ENCODE peak calls at places on chromosomes 2 and 18, in six cellular contexts. Z is lower lobe of right lung, O is astrocyte of the spinal cord, E is sigmoid colon, G is Peyer's patch, R is lower leg skin. H is an unnamed sample.

GRCh38 chr2:16546128-16546754 is 119.4 kb downstream of the CYRIA start:
- DNase-seq in Z (no peak), O (peak), E (no peak), G (no peak), R (no peak), H (peak)

GRCh38 chr2:118479020-118479419 is 368.4 kb downstream of the EN1 start:
- DNase-seq in Z (no peak), O (no peak), E (no peak), G (no peak), R (no peak), H (no peak)

GRCh38 chr2:208642125-208642779 is 235.7 kb downstream of the PTH2R start:
- DNase-seq in Z (no peak), O (no peak), E (no peak), G (no peak), R (no peak), H (no peak)

GRCh38 chr2:204550738-204551137 is 5.5 kb downstream of the PARD3B start:
- DNase-seq in Z (no peak), O (peak), E (no peak), G (no peak), R (no peak), H (no peak)

GRCh38 chr18:58205087-58205779 is 161.2 kb downstream of the NEDD4L start:
- DNase-seq in Z (no peak), O (peak), E (no peak), G (no peak), R (no peak), H (no peak)

GRCh38 chr2:61135510-61135909 is 26.5 kb upstream of the C2orf74 start:
- DNase-seq in Z (no peak), O (peak), E (no peak), G (no peak), R (no peak), H (peak)

GRCh38 chr2:184692137-184692734 is 93.9 kb downstream of the ZNF804A start:
- DNase-seq in Z (no peak), O (peak), E (no peak), G (no peak), R (no peak), H (no peak)

GRCh38 chr2:127134833-127135830 is 28.2 kb upstream of the BIN1 start:
- DNase-seq in Z (no peak), O (no peak), E (no peak), G (no peak), R (no peak), H (no peak)

GRCh38 chr2:229679393-229680125 is 34.8 kb downstream of the DNER start:
- DNase-seq in Z (no peak), O (peak), E (no peak), G (no peak), R (no peak), H (no peak)

GRCh38 chr2:62785216-62785615 is 79.7 kb downstream of the EHBP1 start:
- DNase-seq in Z (no peak), O (peak), E (no peak), G (no peak), R (no peak), H (no peak)

GRCh38 chr2:70790079-70790963 is at the start of gene FIGLA:
- DNase-seq in Z (no peak), O (no peak), E (no peak), G (no peak), R (no peak), H (no peak)

GRCh38 chr2:159411460-159411859 is 125.0 kb upstream of the WDSUB1 start:
- DNase-seq in Z (no peak), O (no peak), E (no peak), G (no peak), R (no peak), H (no peak)

GRCh38 chr2:240559271-240559670 is 886 bp upstream of the DUSP28 start:
- DNase-seq in Z (no peak), O (no peak), E (peak), G (no peak), R (no peak), H (no peak)

GRCh38 chr2:240560084-240560479 is at the start of gene DUSP28:
- DNase-seq in Z (peak), O (peak), E (peak), G (peak), R (peak), H (peak)

GRCh38 chr2:240561325-240561971 is 1.3 kb downstream of the DUSP28 start:
- DNase-seq in Z (no peak), O (peak), E (peak), G (peak), R (peak), H (no peak)

GRCh38 chr2:240558229-240558885 is 569 bp upstream of the ANKMY1 start:
- DNase-seq in Z (no peak), O (no peak), E (peak), G (no peak), R (peak), H (no peak)

DNA sequence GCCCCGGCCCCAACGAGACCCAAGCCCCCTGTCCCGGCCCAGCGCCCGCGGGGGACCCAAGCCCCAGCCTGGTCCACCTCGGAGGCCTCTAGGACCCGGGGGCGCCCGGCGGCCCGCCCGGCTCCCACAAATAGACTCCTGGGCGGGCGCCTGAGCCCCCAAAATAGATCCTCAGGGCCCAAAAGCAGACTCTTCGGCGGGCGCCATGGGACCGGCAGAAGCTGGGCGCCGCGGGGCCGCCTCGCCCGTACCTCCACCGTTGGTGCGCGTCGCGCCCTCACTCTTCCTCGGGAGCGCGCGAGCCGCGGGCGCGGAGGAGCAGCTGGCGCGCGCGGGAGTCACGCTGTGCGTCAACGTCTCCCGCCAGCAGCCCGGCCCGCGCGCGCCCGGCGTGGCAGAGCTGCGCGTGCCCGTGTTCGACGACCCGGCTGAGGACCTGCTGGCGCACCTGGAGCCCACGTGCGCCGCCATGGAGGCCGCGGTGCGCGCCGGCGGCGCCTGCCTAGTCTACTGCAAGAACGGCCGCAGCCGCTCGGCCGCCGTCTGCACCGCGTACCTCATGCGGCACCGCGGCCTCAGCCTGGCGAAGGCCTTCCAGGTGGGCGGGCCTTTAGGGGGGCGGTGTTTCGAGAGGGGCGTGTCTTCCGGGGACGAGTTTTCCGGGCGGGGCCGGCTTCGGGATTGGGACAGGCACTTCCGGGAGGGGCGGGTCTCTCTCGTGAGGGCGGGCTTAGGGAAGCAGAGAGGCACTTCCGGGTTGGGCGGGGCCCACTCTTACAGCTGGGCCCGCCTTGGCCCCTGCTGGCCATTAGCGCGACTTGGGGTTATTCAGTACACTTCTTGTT is 545 bp downstream of the DUSP28 start:
- DNase-seq in Z (peak), O (peak), E (peak), G (peak), R (peak), H (peak)
- TF ChIP-seq CTCF in Z (peak), O (peak), E (no peak), G (peak), R (no peak), H (peak)

DNA sequence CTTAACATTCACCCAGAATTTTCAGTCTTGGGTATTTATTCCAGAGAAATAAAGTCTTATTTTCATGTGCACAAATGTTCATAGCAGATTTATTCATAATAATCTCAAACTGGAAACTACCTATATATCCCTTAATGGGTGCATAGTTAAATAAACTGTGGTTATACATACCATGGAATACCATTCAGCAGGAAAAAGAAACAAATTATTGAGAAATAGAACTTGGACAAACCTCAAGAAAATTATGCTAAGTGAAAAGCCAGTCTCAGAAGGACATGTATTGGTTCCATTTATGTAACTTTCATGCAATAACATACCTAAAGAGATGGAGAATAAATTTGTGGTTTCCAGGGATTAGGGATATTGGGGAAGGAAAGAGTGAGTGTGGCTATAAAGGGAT is 452.6 kb downstream of the SETBP1 start:
- DNase-seq in Z (no peak), O (no peak), E (no peak), G (no peak), R (no peak), H (no peak)
- TF ChIP-seq CTCF in Z (no peak), O (no peak), E (no peak), G (no peak), R (no peak), H (no peak)

GRCh38 chr2:195535911-195536522 is 121.0 kb upstream of the SLC39A10 start:
- DNase-seq in Z (peak), O (no peak), E (no peak), G (peak), R (peak), H (no peak)

GRCh38 chr2:195532255-195532627 is 124.8 kb upstream of the SLC39A10 start:
- DNase-seq in Z (no peak), O (no peak), E (no peak), G (no peak), R (no peak), H (no peak)

GRCh38 chr2:195531754-195532153 is 125.3 kb upstream of the SLC39A10 start:
- DNase-seq in Z (no peak), O (peak), E (no peak), G (no peak), R (no peak), H (no peak)

GRCh38 chr2:195532628-195533271 is 124.3 kb upstream of the SLC39A10 start:
- DNase-seq in Z (no peak), O (peak), E (no peak), G (no peak), R (no peak), H (no peak)

DNA sequence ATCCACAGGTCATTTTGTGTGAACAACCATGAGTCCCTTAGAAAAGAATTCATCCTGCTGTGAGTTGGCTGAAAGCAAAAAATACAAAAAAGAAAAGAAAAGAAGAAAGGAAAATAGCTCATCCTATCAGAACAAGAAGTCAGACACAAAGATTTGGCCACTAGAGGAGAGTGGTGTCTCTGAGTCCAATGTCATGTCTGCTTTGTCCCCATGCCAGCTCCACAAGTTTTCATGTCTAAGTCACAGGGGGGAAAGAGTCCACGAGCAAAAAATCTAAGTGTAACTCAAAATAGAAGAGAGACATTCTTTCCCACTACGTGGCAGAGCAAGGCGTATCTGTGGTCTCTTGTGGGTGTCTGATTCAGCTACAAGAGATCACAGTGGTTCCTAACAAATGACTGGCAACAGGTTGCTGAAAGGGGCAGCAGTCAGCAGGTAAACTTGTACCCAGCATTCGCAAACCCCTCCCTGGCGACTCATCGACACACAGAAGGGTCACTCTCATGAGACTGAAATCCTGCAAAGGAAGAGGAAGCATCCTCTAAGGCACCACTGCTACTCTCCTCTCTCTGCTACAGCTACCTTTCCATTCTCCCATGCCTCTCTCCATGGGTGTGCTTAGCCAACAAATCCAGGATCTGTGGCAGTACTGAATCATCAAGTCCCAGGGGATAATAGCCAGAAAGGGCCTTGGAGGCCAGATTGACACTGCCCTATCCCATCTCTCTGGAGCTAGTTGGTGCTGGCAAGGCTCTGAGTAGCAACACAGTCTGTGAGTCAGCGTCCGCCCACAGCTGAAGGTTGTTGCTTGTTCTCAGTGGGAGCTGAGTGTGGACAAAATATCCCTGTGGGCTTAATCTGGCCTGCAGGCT is 123.0 kb upstream of the SLC39A10 start:
- DNase-seq in Z (no peak), O (peak), E (no peak), G (peak), R (peak), H (no peak)
- TF ChIP-seq CTCF in Z (no peak), O (peak), E (no peak), G (no peak), R (no peak), H (no peak)

GRCh38 chr18:52869942-52870907 is 530.2 kb downstream of the DCC start:
- DNase-seq in Z (no peak), O (no peak), E (peak), G (no peak), R (no peak), H (no peak)
- TF ChIP-seq CTCF in Z (no peak), O (no peak), E (no peak), G (no peak), R (no peak), H (no peak)

DNA sequence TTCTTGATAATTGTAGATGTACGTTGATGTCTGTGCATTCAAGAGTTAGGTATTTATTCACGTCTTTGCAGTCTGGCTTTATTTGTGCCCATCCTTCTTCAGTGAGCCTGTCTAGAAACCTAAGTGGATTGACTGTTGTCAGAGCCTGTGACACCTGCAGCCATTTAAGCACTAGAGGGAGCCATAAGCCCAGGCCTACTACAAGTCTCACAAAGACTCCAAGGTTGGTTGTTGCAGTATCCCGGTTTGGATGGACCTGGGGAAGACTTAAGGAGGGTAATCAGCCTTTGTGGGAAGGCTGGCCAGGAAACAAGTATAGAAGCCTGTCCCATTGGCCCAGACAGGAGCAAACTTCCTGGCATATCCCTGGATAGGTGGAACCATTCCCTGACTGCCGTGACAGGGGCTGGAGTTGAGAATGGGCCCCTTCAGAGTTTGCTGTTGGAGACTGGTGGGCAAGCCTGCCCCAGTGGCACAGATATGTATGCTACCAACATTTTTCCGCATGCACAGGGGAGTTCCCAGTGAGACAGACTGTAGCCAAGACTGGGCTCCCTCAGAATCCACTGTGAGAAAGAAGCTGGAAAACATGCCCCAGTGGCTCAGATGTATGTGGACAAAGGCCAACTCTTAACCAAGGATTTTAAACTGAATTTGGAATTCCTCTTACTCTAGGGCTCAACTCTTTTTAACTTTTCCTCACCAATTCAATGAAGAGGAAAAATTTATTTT is 9.3 kb upstream of the LRRC30 start:
- DNase-seq in Z (no peak), O (peak), E (no peak), G (peak), R (peak), H (peak)
- TF ChIP-seq CTCF in Z (peak), O (peak), E (peak), G (peak), R (no peak), H (peak)